ENCODE peak calls at places on chromosomes 1 and 21, in four cellular contexts. W is fibroblast of mammary gland, N is psoas muscle, G is NB4. V is an unnamed sample.

GRCh38 chr21:17775431-17776126 is 43.6 kb downstream of the C21orf91 start:
- DNase-seq in W (no peak), N (no peak), G (no peak), V (no peak)

GRCh38 chr1:185045793-185046441 is 559 bp downstream of the RNF2 start:
- DNase-seq in W (peak), N (peak), G (peak), V (no peak)

GRCh38 chr1:241276391-241276790 is 80.6 kb downstream of the RGS7 start:
- DNase-seq in W (peak), N (no peak), G (no peak), V (no peak)

GRCh38 chr21:46426313-46427046 is 32.2 kb upstream of the DIP2A start:
- DNase-seq in W (no peak), N (peak), G (no peak), V (no peak)

GRCh38 chr1:164611754-164612642 is 53.0 kb downstream of the PBX1 start:
- DNase-seq in W (peak), N (no peak), G (no peak), V (no peak)

GRCh38 chr1:229137274-229137673 is 133.6 kb upstream of the RAB4A start:
- DNase-seq in W (no peak), N (no peak), G (no peak), V (no peak)

GRCh38 chr1:167388976-167389375 is 129.4 kb downstream of the CD247 start:
- DNase-seq in W (no peak), N (no peak), G (no peak), V (no peak)

GRCh38 chr1:221742555-221743415 is 896 bp upstream of the DUSP10 start:
- DNase-seq in W (peak), N (peak), G (peak), V (peak)

GRCh38 chr1:165647517-165647916 is 16.5 kb downstream of the MGST3 start:
- DNase-seq in W (no peak), N (no peak), G (no peak), V (no peak)

GRCh38 chr1:173562813-173563212 is 40.1 kb downstream of the SLC9C2 start:
- DNase-seq in W (no peak), N (no peak), G (peak), V (no peak)

GRCh38 chr1:41427022-41427942 is 57.2 kb downstream of the EDN2 start:
- DNase-seq in W (no peak), N (peak), G (no peak), V (no peak)

GRCh38 chr1:116259665-116260064 is 113.4 kb upstream of the ATP1A1 start:
- DNase-seq in W (no peak), N (no peak), G (peak), V (no peak)

GRCh38 chr1:232334246-232334645 is 295.7 kb downstream of the SIPA1L2 start:
- DNase-seq in W (no peak), N (no peak), G (no peak), V (no peak)

DNA sequence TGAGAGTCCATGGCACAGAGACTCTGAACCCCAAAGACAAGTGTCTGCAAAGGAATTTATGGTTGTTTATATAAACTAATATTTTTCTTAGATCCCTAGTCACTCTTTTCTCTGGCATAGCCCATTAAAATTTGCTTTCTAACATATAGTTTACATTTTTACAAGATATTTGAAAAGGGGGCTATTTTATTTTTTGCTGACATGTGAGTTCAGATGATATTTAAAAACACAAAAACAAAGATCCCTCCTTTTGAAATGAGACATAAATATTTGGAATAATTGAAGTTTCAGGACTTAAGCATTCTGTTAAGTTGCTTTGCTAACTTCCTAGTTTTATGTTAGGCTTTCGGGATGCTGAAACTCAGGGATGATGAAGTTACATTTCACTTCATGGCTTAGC is 86.1 kb downstream of the CDC14A start:
- DNase-seq in W (no peak), N (no peak), G (no peak), V (no peak)
- H3K4me3 ChIP-seq in W (no peak), N (no peak), G (no peak), V (no peak)

DNA sequence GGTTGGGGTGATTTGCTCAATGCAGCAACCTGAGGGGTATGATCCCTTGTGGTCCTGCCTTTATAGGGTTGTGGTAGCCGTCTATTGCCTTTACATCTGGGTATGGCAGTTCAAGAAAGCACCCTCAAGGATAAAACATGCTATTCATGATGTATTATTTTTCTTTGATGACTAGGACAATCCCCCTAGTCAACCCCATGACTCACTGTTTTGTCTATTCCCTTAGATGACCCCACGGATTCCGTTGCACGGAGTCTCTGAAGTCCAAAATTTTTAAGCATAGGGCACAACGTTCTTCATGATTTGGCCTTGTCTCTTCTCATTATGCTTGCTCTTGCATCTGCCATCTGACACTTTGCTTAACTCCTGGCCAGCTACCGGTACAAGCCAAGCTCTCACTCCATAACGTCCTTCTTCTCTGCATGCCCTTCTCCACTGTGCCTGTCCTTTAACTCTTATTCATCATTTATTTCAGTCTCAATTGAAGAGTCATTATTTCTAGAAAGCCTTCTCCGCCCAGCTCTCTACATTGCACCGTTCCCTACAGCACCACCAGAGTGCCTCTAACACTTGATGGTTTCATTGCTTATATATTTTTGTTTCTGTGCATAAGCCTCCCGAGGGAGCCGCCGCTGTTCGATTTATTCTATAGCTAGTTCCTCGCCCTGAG is 838 bp upstream of the DISP1 start:
- DNase-seq in W (peak), N (no peak), G (no peak), V (no peak)
- H3K4me3 ChIP-seq in W (no peak), N (peak), G (peak), V (no peak)

GRCh38 chr1:172529304-172529703 is 3.6 kb upstream of the SUCO start:
- DNase-seq in W (no peak), N (no peak), G (no peak), V (no peak)

GRCh38 chr1:172531846-172532699 is 877 bp upstream of the SUCO start:
- DNase-seq in W (peak), N (peak), G (peak), V (peak)

GRCh38 chr1:172530000-172530399 is 3.0 kb upstream of the SUCO start:
- DNase-seq in W (no peak), N (no peak), G (peak), V (no peak)

GRCh38 chr1:172532700-172533510 is at the start of gene SUCO:
- DNase-seq in W (peak), N (peak), G (peak), V (peak)

GRCh38 chr1:172531412-172531811 is 1.5 kb upstream of the SUCO start:
- DNase-seq in W (no peak), N (no peak), G (no peak), V (no peak)
- H3K4me3 ChIP-seq in W (peak), N (peak), G (peak), V (peak)

GRCh38 chr1:172486805-172487454 is 43.1 kb upstream of the PIGC start:
- DNase-seq in W (no peak), N (no peak), G (no peak), V (no peak)
- H3K4me3 ChIP-seq in W (no peak), N (no peak), G (no peak), V (no peak)

DNA sequence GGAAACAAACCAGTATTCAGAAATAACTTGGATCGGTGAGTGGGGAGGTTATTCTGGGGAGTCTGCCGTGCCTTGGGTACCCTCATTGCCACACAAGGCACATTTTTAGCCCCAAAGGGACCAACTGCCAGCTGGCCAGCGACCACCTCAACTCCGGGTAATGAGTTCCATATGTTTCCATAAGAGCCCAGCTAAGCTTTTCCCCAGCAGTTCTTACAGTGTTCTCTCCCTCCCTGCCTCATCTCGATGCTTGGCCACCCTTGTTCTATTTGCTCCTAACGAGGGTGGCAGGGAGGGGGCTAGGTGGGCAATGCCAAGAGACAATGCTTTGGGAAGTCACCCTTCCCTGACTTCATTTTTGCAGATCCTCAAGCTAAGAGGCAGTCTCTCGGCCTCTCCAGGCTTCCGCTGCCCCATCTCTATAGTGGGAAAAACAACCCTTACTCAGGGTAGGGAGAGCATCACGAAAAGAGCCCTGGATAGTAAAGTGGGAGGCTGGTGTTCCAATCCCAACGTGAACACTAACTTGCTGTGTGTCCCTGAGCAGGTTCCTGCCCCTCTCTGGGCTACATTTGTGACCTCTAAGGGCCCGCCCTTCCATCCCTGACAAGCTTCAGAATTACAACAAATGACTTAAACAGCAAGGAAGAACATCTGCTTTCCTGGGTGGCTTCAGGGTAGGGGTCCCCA is 6.0 kb downstream of the ID3 start:
- DNase-seq in W (no peak), N (no peak), G (no peak), V (no peak)
- H3K4me3 ChIP-seq in W (no peak), N (no peak), G (no peak), V (peak)

DNA sequence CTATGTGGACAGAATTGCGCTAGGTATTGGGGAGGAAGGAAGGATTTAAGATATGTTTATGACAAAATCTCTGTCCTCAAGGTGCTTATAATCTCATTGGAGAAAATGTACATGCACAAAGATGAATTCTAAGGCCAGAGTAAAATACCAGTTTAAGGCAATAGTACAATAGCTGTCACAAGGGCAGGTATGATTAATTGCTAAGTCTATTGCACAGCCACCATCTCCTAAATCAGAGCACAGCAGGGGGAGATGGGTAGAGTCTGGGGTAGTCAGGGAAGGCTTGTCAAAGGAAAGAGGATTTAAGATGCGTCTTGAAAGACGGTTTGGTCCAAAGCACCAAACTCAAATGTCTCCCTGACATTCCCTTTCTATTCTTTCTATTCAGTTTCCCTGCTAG is 107.8 kb upstream of the NFIA start:
- DNase-seq in W (no peak), N (no peak), G (no peak), V (no peak)
- H3K4me3 ChIP-seq in W (no peak), N (no peak), G (no peak), V (no peak)